ENCODE peak calls at places on chromosome 2, in nine cellular contexts. W is cardiac fibroblast; G is BJ; I is CD4-positive, alpha-beta T cell; B is CD8-positive, alpha-beta T cell; M is neural crest cell; C is fibroblast of villous mesenchyme; U is LNCaP clone FGC; J is nephron progenitor cell. L is an unnamed sample.
A peak's percentile ranks its signal among the peaks of the same experiment; 100 is the strongest.

GRCh38 chr2:176574415-176575236 is 305.4 kb downstream of the MTX2 start:
- DNase-seq in W (no peak), G (no peak), I (no peak), B (no peak), M (no peak), C (no peak), U (no peak), J (no peak), L (no peak)

GRCh38 chr2:161115605-161116097 is 44.6 kb upstream of the TANK start:
- DNase-seq in W (no peak), G (no peak), I (no peak), B (no peak), M (no peak), C (no peak), U (no peak), J (no peak), L (no peak)

GRCh38 chr2:97740590-97741182 is 27.3 kb downstream of the ZAP70 start:
- DNase-seq in W (peak; percentile 27), G (no peak), I (no peak), B (no peak), M (peak; percentile 63), C (peak; percentile 29), U (peak; percentile 22), J (peak; percentile 71), L (peak; percentile 27)

GRCh38 chr2:236578980-236579745 is 9.5 kb downstream of the ACKR3 start:
- DNase-seq in W (no peak), G (no peak), I (no peak), B (no peak), M (no peak), C (no peak), U (peak; percentile 61), J (no peak), L (no peak)

GRCh38 chr2:174788291-174788929 is 24.1 kb upstream of the CHRNA1 start:
- DNase-seq in W (no peak), G (no peak), I (no peak), B (no peak), M (no peak), C (peak; percentile 72), U (no peak), J (peak; percentile 33), L (no peak)

GRCh38 chr2:168912466-168913170 is 11.5 kb downstream of the G6PC2 start:
- DNase-seq in W (peak; percentile 8), G (no peak), I (no peak), B (no peak), M (no peak), C (peak; percentile 24), U (no peak), J (peak; percentile 26), L (peak; percentile 12)

GRCh38 chr2:192194866-192195547 is at the start of gene TMEFF2:
- DNase-seq in W (peak; percentile 64), G (no peak), I (no peak), B (peak; percentile 20), M (peak; percentile 88), C (peak; percentile 16), U (peak; percentile 59), J (peak; percentile 88), L (peak; percentile 62)

GRCh38 chr2:62199392-62200125 is 3.6 kb downstream of the B3GNT2 start:
- DNase-seq in W (peak; percentile 75), G (no peak), I (no peak), B (no peak), M (no peak), C (peak; percentile 92), U (no peak), J (no peak), L (no peak)

GRCh38 chr2:59237311-59237710 is 996.2 kb upstream of the FANCL start:
- DNase-seq in W (no peak), G (no peak), I (no peak), B (no peak), M (no peak), C (peak; percentile 46), U (no peak), J (no peak), L (no peak)

GRCh38 chr2:226659416-226659815 is 140.2 kb downstream of the IRS1 start:
- DNase-seq in W (no peak), G (no peak), I (no peak), B (no peak), M (no peak), C (no peak), U (no peak), J (no peak), L (no peak)

GRCh38 chr2:134845719-134846118 is 7.3 kb downstream of the ACMSD start:
- DNase-seq in W (peak; percentile 63), G (no peak), I (no peak), B (no peak), M (no peak), C (peak; percentile 7), U (no peak), J (no peak), L (no peak)

GRCh38 chr2:19313553-19313952 is 44.9 kb downstream of the OSR1 start:
- DNase-seq in W (no peak), G (no peak), I (no peak), B (no peak), M (no peak), C (no peak), U (no peak), J (no peak), L (no peak)

GRCh38 chr2:19312949-19313348 is 45.5 kb downstream of the OSR1 start:
- DNase-seq in W (peak; percentile 68), G (no peak), I (no peak), B (no peak), M (no peak), C (peak; percentile 33), U (no peak), J (no peak), L (no peak)
- TF ChIP-seq CTCF in W (peak; percentile 47), G (peak; percentile 49), I (peak; percentile 10), B (no peak), M (peak; percentile 37), C (peak; percentile 65), U (peak; percentile 9), J (no peak), L (peak; percentile 26)

GRCh38 chr2:140997997-140998396 is 1132.8 kb downstream of the LRP1B start:
- DNase-seq in W (no peak), G (no peak), I (no peak), B (no peak), M (no peak), C (no peak), U (no peak), J (no peak), L (no peak)

GRCh38 chr2:140998577-140998976 is 1132.2 kb downstream of the LRP1B start:
- DNase-seq in W (peak; percentile 22), G (no peak), I (no peak), B (no peak), M (no peak), C (no peak), U (no peak), J (no peak), L (no peak)

GRCh38 chr2:141003967-141004657 is 1126.7 kb downstream of the LRP1B start:
- DNase-seq in W (no peak), G (no peak), I (no peak), B (no peak), M (no peak), C (no peak), U (no peak), J (no peak), L (no peak)

DNA sequence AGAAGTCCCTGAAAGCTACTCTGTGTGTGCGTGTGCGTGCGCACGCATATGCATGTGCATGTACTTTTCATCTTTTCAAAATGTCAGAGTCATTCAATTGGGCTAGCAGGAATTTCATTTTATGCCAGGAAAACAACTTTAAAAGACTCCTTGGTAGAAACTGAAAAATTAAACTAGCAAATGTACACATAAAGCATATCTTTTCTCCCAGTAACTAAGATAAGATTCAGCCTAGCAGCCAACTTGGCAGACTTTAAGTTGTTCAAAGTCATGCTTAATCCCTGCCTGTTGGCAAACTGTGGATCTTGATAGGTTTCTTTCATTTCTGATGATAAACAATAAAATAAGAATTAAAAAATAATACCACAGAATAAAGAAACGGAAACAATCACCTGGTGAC is 1129.1 kb downstream of the LRP1B start:
- DNase-seq in W (no peak), G (no peak), I (no peak), B (no peak), M (no peak), C (no peak), U (no peak), J (no peak), L (no peak)
- TF ChIP-seq CTCF in W (no peak), G (no peak), I (no peak), B (no peak), M (no peak), C (no peak), U (no peak), J (no peak), L (no peak)

GRCh38 chr2:129934044-129934822 is 45.2 kb upstream of the RAB6C start:
- DNase-seq in W (no peak), G (no peak), I (no peak), B (no peak), M (no peak), C (no peak), U (no peak), J (peak; percentile 37), L (no peak)

GRCh38 chr2:129930451-129930850 is 49.0 kb upstream of the RAB6C start:
- DNase-seq in W (no peak), G (no peak), I (no peak), B (no peak), M (no peak), C (no peak), U (no peak), J (no peak), L (no peak)

GRCh38 chr2:129935118-129935517 is 44.3 kb upstream of the RAB6C start:
- DNase-seq in W (no peak), G (no peak), I (no peak), B (no peak), M (no peak), C (no peak), U (no peak), J (no peak), L (no peak)

GRCh38 chr2:129936334-129936934 is 43.0 kb upstream of the RAB6C start:
- DNase-seq in W (no peak), G (no peak), I (peak; percentile 37), B (no peak), M (peak; percentile 59), C (peak; percentile 11), U (no peak), J (peak; percentile 69), L (peak; percentile 47)
- TF ChIP-seq CTCF in W (no peak), G (no peak), I (no peak), B (no peak), M (peak; percentile 73), C (peak; percentile 25), U (peak; percentile 33), J (peak; percentile 62), L (peak; percentile 74)

GRCh38 chr2:27664622-27665363 is 1.1 kb downstream of the SLC4A1AP start:
- DNase-seq in W (no peak), G (no peak), I (no peak), B (no peak), M (no peak), C (no peak), U (no peak), J (no peak), L (no peak)

GRCh38 chr2:27663160-27663462 is 303 bp downstream of the SUPT7L start:
- DNase-seq in W (no peak), G (no peak), I (no peak), B (no peak), M (no peak), C (no peak), U (no peak), J (no peak), L (no peak)

GRCh38 chr2:27661371-27661770 is 2.0 kb downstream of the SUPT7L start:
- DNase-seq in W (no peak), G (no peak), I (no peak), B (no peak), M (no peak), C (no peak), U (no peak), J (no peak), L (no peak)

GRCh38 chr2:27664245-27664574 is 521 bp downstream of the SLC4A1AP start:
- DNase-seq in W (no peak), G (no peak), I (no peak), B (no peak), M (no peak), C (no peak), U (no peak), J (no peak), L (no peak)

GRCh38 chr2:27663463-27664244 is at the start of the genes SLC4A1AP and SUPT7L:
- DNase-seq in W (peak; percentile 93), G (peak; percentile 44), I (peak; percentile 78), B (peak; percentile 74), M (peak; percentile 69), C (peak; percentile 90), U (peak; percentile 66), J (peak; percentile 77), L (peak; percentile 35)
- TF ChIP-seq CTCF in W (peak; percentile 4), G (no peak), I (no peak), B (no peak), M (no peak), C (no peak), U (no peak), J (no peak), L (no peak)